ENCODE peak calls at places on chromosomes 11 and 22, in four cellular contexts. X, Z, V and D are unnamed samples.

GRCh38 chr11:83569134-83569805 is 283.1 kb upstream of the CCDC90B start:
- DNase-seq in X (no peak), Z (no peak), V (no peak), D (no peak)

GRCh38 chr22:46793497-46793896 is 31.0 kb downstream of the TBC1D22A start:
- DNase-seq in X (no peak), Z (no peak), V (no peak), D (no peak)

GRCh38 chr11:73266644-73267015 is 5.5 kb upstream of the P2RY6 start:
- DNase-seq in X (no peak), Z (no peak), V (no peak), D (no peak)

GRCh38 chr22:42492323-42492690 is 27.3 kb downstream of the RRP7A start:
- DNase-seq in X (no peak), Z (no peak), V (no peak), D (no peak)

GRCh38 chr22:28899199-28899853 is 16.0 kb downstream of the ZNRF3 start:
- DNase-seq in X (peak), Z (no peak), V (no peak), D (peak)

GRCh38 chr22:45977003-45977395 is at the start of gene WNT7B:
- DNase-seq in X (peak), Z (no peak), V (no peak), D (peak)

GRCh38 chr11:111336582-111337256 is 38.4 kb downstream of the POU2AF3 start:
- DNase-seq in X (no peak), Z (peak), V (peak), D (peak)

GRCh38 chr11:120744016-120744994 is 232.8 kb downstream of the GRIK4 start:
- DNase-seq in X (no peak), Z (no peak), V (no peak), D (no peak)

GRCh38 chr11:86508604-86509471 is 134.2 kb downstream of the CCDC81 start:
- DNase-seq in X (no peak), Z (no peak), V (no peak), D (peak)

GRCh38 chr22:27474711-27475547 is 326.6 kb downstream of the MN1 start:
- DNase-seq in X (no peak), Z (peak), V (peak), D (peak)

GRCh38 chr11:19962795-19963163 is 197.5 kb downstream of the DBX1 start:
- DNase-seq in X (no peak), Z (peak), V (peak), D (no peak)

GRCh38 chr11:729492-730074 is 17.7 kb upstream of the TALDO1 start:
- DNase-seq in X (no peak), Z (no peak), V (no peak), D (no peak)

GRCh38 chr11:80103149-80103859 is 662.5 kb upstream of the TENM4 start:
- DNase-seq in X (no peak), Z (peak), V (peak), D (peak)

GRCh38 chr22:41096391-41096790 is 4.0 kb downstream of the EP300 start:
- DNase-seq in X (no peak), Z (no peak), V (no peak), D (no peak)

GRCh38 chr22:46961591-46962290 is 199.3 kb downstream of the TBC1D22A start:
- DNase-seq in X (no peak), Z (no peak), V (no peak), D (no peak)

GRCh38 chr11:10114593-10115404 is 179.2 kb downstream of the SBF2 start:
- DNase-seq in X (no peak), Z (no peak), V (peak), D (no peak)

GRCh38 chr22:17492247-17492646 is 71.1 kb upstream of the SLC25A18 start:
- DNase-seq in X (no peak), Z (no peak), V (no peak), D (no peak)

GRCh38 chr11:102225689-102226562 is 91.4 kb upstream of the BIRC3 start:
- DNase-seq in X (no peak), Z (peak), V (peak), D (peak)

GRCh38 chr11:121727942-121728341 is 275.2 kb upstream of the SORL1-AS1 start:
- DNase-seq in X (no peak), Z (no peak), V (no peak), D (no peak)

GRCh38 chr11:128939591-128939990 is 3.1 kb downstream of the TP53AIP1 start:
- DNase-seq in X (no peak), Z (no peak), V (no peak), D (no peak)

GRCh38 chr11:130212431-130212961 is 52.9 kb downstream of the ST14 start:
- DNase-seq in X (no peak), Z (no peak), V (no peak), D (no peak)

GRCh38 chr22:44245438-44245837 is 64.7 kb downstream of the PARVG start:
- DNase-seq in X (no peak), Z (no peak), V (no peak), D (no peak)

GRCh38 chr11:47305734-47306483 is 36.0 kb downstream of the MADD start:
- DNase-seq in X (no peak), Z (no peak), V (no peak), D (peak)

GRCh38 chr11:114168086-114168448 is 108.6 kb downstream of the ZBTB16 start:
- DNase-seq in X (no peak), Z (no peak), V (no peak), D (no peak)

GRCh38 chr22:44710474-44711235 is 8.7 kb downstream of the PRR5 start:
- DNase-seq in X (no peak), Z (no peak), V (no peak), D (no peak)

GRCh38 chr11:72812968-72813739 is 1.1 kb upstream of the ATG16L2 start:
- DNase-seq in X (peak), Z (peak), V (peak), D (peak)

GRCh38 chr22:21933899-21934298 is 18.7 kb downstream of the PPM1F start:
- DNase-seq in X (no peak), Z (no peak), V (no peak), D (no peak)

GRCh38 chr11:18013790-18014507 is 1.1 kb upstream of the SERGEF start:
- DNase-seq in X (no peak), Z (peak), V (no peak), D (no peak)

GRCh38 chr11:111696556-111696955 is 69.6 kb downstream of the PPP2R1B start:
- DNase-seq in X (no peak), Z (peak), V (peak), D (no peak)

GRCh38 chr22:44085743-44086741 is 61.9 kb downstream of the PARVB start:
- DNase-seq in X (no peak), Z (peak), V (peak), D (peak)

GRCh38 chr11:57458410-57459111 is 1.8 kb upstream of the RTN4RL2 start:
- DNase-seq in X (no peak), Z (no peak), V (peak), D (peak)

GRCh38 chr11:32792111-32792947 is 2.1 kb downstream of the CCDC73 start:
- DNase-seq in X (no peak), Z (no peak), V (no peak), D (no peak)

GRCh38 chr11:32262367-32262766 is 171.5 kb downstream of the RCN1 start:
- DNase-seq in X (no peak), Z (no peak), V (no peak), D (no peak)

GRCh38 chr11:57251491-57252104 is 14.5 kb upstream of the APLNR start:
- DNase-seq in X (no peak), Z (peak), V (peak), D (peak)

GRCh38 chr11:93089474-93090102 is 108.2 kb downstream of the SLC36A4 start:
- DNase-seq in X (no peak), Z (peak), V (peak), D (peak)

DNA sequence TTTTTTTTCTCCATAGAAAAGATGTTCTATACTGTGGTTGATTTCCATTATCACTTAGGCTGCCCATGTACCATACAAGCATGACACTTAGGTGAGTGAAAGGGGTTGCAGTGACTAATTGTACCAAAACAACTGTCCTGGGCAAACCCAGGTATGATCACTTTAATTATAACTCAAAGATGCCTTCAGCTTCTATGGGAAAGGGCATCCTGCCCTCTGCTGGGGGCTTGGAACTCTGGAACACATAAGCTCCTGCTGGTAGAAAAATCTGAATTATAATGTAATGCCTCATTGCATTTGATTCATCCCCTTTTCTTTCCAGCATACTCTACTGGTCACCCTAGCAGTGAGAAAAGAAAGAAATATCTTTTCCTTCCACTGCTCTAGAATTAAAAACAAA is 206.3 kb downstream of the DDX10 start:
- DNase-seq in X (no peak), Z (peak), V (peak), D (peak)
- TF ChIP-seq CTCF in X (peak), Z (peak), V (peak), D (peak)

GRCh38 chr11:44427432-44427831 is 117.5 kb upstream of the ALX4 start:
- DNase-seq in X (no peak), Z (no peak), V (no peak), D (peak)
- TF ChIP-seq CTCF in X (no peak), Z (no peak), V (peak), D (peak)

GRCh38 chr11:96328395-96329010 is 14.5 kb downstream of the MAML2 start:
- DNase-seq in X (no peak), Z (peak), V (peak), D (no peak)
- TF ChIP-seq CTCF in X (no peak), Z (no peak), V (no peak), D (no peak)

DNA sequence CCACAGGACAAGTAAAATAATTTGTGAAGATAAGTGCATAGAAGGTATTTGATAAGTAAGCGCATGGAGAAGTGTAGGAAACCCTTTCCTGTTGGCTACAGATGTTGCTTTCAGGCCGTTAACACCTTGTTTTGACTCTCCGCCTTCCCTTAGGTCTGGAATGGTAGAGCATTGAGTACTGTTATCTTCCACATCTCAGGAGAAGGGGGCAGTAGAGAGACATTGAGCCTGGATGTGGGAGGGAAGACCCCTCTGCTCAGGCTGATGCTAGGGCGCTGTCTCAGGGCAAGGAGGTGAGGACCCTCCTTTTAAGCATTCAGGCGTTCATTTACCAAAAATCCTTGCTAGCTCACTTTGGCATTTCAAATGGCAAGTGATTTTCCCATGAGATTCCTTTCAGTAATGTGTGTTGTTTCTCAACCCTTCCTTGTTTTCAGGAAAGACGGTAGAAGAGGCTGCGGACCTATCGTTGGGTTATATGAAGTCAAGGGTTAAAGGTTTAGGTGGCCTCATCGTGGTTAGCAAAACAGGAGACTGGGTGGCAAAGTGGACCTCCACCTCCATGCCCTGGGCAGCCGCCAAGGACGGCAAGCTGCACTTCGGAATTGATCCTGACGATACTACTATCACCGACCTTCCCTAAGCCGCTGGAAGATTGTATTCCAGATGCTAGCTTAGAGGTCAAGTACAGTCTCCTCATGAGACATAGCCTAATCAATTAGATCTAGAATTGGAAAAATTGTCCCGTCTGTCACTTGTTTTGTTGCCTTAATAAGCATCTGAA is 27.0 kb upstream of the SCGB1A1 start:
- DNase-seq in X (no peak), Z (no peak), V (no peak), D (no peak)
- TF ChIP-seq CTCF in X (no peak), Z (no peak), V (no peak), D (no peak)

GRCh38 chr22:31639640-31640039 is 22.4 kb downstream of the PISD start:
- DNase-seq in X (no peak), Z (no peak), V (no peak), D (no peak)

GRCh38 chr22:31637938-31638618 is 23.9 kb downstream of the PISD start:
- DNase-seq in X (no peak), Z (peak), V (no peak), D (no peak)

GRCh38 chr22:31635638-31636306 is 26.2 kb downstream of the PISD start:
- DNase-seq in X (no peak), Z (no peak), V (no peak), D (no peak)

DNA sequence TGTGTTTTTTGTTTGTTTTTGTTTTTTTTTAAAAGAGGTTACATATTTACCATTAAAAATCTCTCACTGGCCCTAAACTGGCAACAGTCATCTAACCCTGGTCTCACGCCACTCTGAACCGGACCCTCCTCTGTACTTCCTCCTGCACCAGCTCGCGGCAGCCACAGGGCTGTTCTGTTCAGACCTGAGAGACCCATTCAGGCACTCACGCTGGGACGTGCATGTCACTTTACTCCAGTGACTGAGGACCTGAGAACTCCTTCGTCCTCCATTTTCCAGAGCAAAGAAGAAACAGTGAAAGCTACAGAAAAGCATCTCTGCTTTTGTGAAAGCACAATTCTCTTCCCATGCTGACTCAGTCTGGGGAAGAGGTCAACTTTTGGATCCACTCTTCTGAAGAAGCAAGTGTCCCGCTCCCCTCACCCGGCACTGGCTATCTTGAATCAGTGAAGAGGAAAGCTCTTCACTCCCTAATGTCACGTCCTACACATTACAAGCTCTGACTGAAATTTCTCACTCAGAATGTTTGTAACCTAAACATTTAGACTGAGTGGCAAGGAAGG is 24.6 kb downstream of the PISD start:
- DNase-seq in X (no peak), Z (no peak), V (no peak), D (no peak)
- TF ChIP-seq CTCF in X (no peak), Z (no peak), V (no peak), D (no peak)

GRCh38 chr22:50699754-50700386 is 27.2 kb downstream of the SHANK3 start:
- DNase-seq in X (peak), Z (no peak), V (no peak), D (no peak)
- TF ChIP-seq CTCF in X (no peak), Z (no peak), V (peak), D (no peak)